ENCODE peak calls at places on chromosomes 4 and X, in seven cellular contexts. One of them, this sample, is unnamed.

GRCh38 chr4:158006973-158007372 is 165.9 kb downstream of the GASK1B start:
- DNase-seq in heart left ventricle: peak
- DNase-seq in HFF-Myc: no peak
- DNase-seq in GM20000: no peak
- DNase-seq in CD14-positive monocyte: no peak
- DNase-seq in T-helper 2 cell: no peak
- DNase-seq in lower leg skin: no peak
- DNase-seq in this sample: no peak

GRCh38 chrX:139126493-139126892 is 404.0 kb upstream of the F9 start:
- DNase-seq in heart left ventricle: no peak
- DNase-seq in CD14-positive monocyte: no peak
- DNase-seq in GM20000: peak
- DNase-seq in lower leg skin: no peak
- DNase-seq in T-helper 2 cell: no peak
- DNase-seq in HFF-Myc: no peak
- DNase-seq in this sample: peak

GRCh38 chr4:77432702-77433101 is 172.9 kb upstream of the CXCL13 start:
- DNase-seq in HFF-Myc: no peak
- DNase-seq in T-helper 2 cell: no peak
- DNase-seq in CD14-positive monocyte: no peak
- DNase-seq in heart left ventricle: no peak
- DNase-seq in lower leg skin: no peak
- DNase-seq in GM20000: no peak
- DNase-seq in this sample: no peak

GRCh38 chr4:48315728-48316630 is 25.4 kb upstream of the SLAIN2 start:
- DNase-seq in GM20000: peak
- DNase-seq in CD14-positive monocyte: no peak
- DNase-seq in T-helper 2 cell: no peak
- DNase-seq in HFF-Myc: no peak
- DNase-seq in lower leg skin: peak
- DNase-seq in heart left ventricle: no peak
- DNase-seq in this sample: peak

GRCh38 chr4:53712326-53712725 is 121.0 kb upstream of the LNX1 start:
- DNase-seq in heart left ventricle: no peak
- DNase-seq in CD14-positive monocyte: no peak
- DNase-seq in HFF-Myc: no peak
- DNase-seq in lower leg skin: no peak
- DNase-seq in T-helper 2 cell: no peak
- DNase-seq in GM20000: no peak
- DNase-seq in this sample: no peak

GRCh38 chr4:5710962-5711478 is at the start of gene EVC:
- DNase-seq in lower leg skin: peak
- DNase-seq in T-helper 2 cell: peak
- DNase-seq in heart left ventricle: peak
- DNase-seq in GM20000: peak
- DNase-seq in CD14-positive monocyte: peak
- DNase-seq in HFF-Myc: peak
- DNase-seq in this sample: no peak

GRCh38 chr4:137226221-137226620 is 306.1 kb downstream of the PCDH18 start:
- DNase-seq in CD14-positive monocyte: no peak
- DNase-seq in lower leg skin: no peak
- DNase-seq in GM20000: no peak
- DNase-seq in heart left ventricle: no peak
- DNase-seq in HFF-Myc: no peak
- DNase-seq in T-helper 2 cell: no peak
- DNase-seq in this sample: no peak

GRCh38 chr4:89949782-89950387 is 55.2 kb downstream of the MMRN1 start:
- DNase-seq in GM20000: peak
- DNase-seq in CD14-positive monocyte: no peak
- DNase-seq in T-helper 2 cell: no peak
- DNase-seq in heart left ventricle: no peak
- DNase-seq in lower leg skin: no peak
- DNase-seq in HFF-Myc: no peak
- DNase-seq in this sample: no peak

GRCh38 chrX:23822397-23822796 is 39.4 kb downstream of the SAT1 start:
- DNase-seq in lower leg skin: no peak
- DNase-seq in T-helper 2 cell: no peak
- DNase-seq in GM20000: no peak
- DNase-seq in CD14-positive monocyte: no peak
- DNase-seq in HFF-Myc: no peak
- DNase-seq in heart left ventricle: no peak
- DNase-seq in this sample: no peak

GRCh38 chr4:2177443-2178093 is 64.4 kb downstream of the HAUS3 start:
- DNase-seq in CD14-positive monocyte: no peak
- DNase-seq in lower leg skin: peak
- DNase-seq in heart left ventricle: no peak
- DNase-seq in T-helper 2 cell: no peak
- DNase-seq in GM20000: no peak
- DNase-seq in HFF-Myc: no peak
- DNase-seq in this sample: no peak

GRCh38 chr4:84418032-84418709 is 80.9 kb downstream of the NKX6-1 start:
- DNase-seq in HFF-Myc: no peak
- DNase-seq in GM20000: no peak
- DNase-seq in heart left ventricle: no peak
- DNase-seq in lower leg skin: no peak
- DNase-seq in T-helper 2 cell: no peak
- DNase-seq in CD14-positive monocyte: no peak
- DNase-seq in this sample: no peak

GRCh38 chr4:119132306-119132705 is 3.3 kb upstream of the MYOZ2 start:
- DNase-seq in lower leg skin: no peak
- DNase-seq in GM20000: no peak
- DNase-seq in heart left ventricle: no peak
- DNase-seq in HFF-Myc: no peak
- DNase-seq in T-helper 2 cell: no peak
- DNase-seq in CD14-positive monocyte: no peak
- DNase-seq in this sample: no peak

GRCh38 chr4:38069271-38069760 is 109.1 kb downstream of the PTTG2 start:
- DNase-seq in T-helper 2 cell: no peak
- DNase-seq in CD14-positive monocyte: no peak
- DNase-seq in heart left ventricle: no peak
- DNase-seq in GM20000: peak
- DNase-seq in HFF-Myc: no peak
- DNase-seq in lower leg skin: peak
- DNase-seq in this sample: no peak

GRCh38 chr4:25060179-25060578 is 29.4 kb upstream of the LGI2 start:
- DNase-seq in GM20000: no peak
- DNase-seq in CD14-positive monocyte: no peak
- DNase-seq in T-helper 2 cell: no peak
- DNase-seq in HFF-Myc: no peak
- DNase-seq in heart left ventricle: no peak
- DNase-seq in lower leg skin: no peak
- DNase-seq in this sample: no peak

GRCh38 chr4:105963461-105964400 is 68.5 kb downstream of the NPNT start:
- DNase-seq in CD14-positive monocyte: no peak
- DNase-seq in T-helper 2 cell: no peak
- DNase-seq in lower leg skin: no peak
- DNase-seq in GM20000: no peak
- DNase-seq in heart left ventricle: no peak
- DNase-seq in HFF-Myc: no peak
- DNase-seq in this sample: no peak

GRCh38 chr4:14783011-14783877 is 219.0 kb upstream of the CPEB2 start:
- DNase-seq in GM20000: peak
- DNase-seq in heart left ventricle: no peak
- DNase-seq in HFF-Myc: no peak
- DNase-seq in CD14-positive monocyte: no peak
- DNase-seq in lower leg skin: no peak
- DNase-seq in T-helper 2 cell: peak
- DNase-seq in this sample: no peak

GRCh38 chrX:102651968-102652744 is 873 bp downstream of the GPRASP1 start:
- DNase-seq in CD14-positive monocyte: no peak
- DNase-seq in heart left ventricle: peak
- DNase-seq in T-helper 2 cell: no peak
- DNase-seq in HFF-Myc: no peak
- DNase-seq in GM20000: peak
- DNase-seq in lower leg skin: no peak
- DNase-seq in this sample: peak

GRCh38 chr4:174016251-174016650 is 267.2 kb downstream of the FBXO8 start:
- DNase-seq in heart left ventricle: no peak
- DNase-seq in T-helper 2 cell: no peak
- DNase-seq in lower leg skin: no peak
- DNase-seq in HFF-Myc: no peak
- DNase-seq in GM20000: no peak
- DNase-seq in CD14-positive monocyte: no peak
- DNase-seq in this sample: no peak

GRCh38 chr4:76984788-76985211 is 35.2 kb downstream of the SEPTIN11 start:
- DNase-seq in T-helper 2 cell: no peak
- DNase-seq in GM20000: no peak
- DNase-seq in lower leg skin: peak
- DNase-seq in HFF-Myc: peak
- DNase-seq in heart left ventricle: peak
- DNase-seq in CD14-positive monocyte: no peak
- DNase-seq in this sample: no peak

GRCh38 chr4:85762204-85762884 is 287.4 kb downstream of the ARHGAP24 start:
- DNase-seq in GM20000: no peak
- DNase-seq in lower leg skin: no peak
- DNase-seq in heart left ventricle: no peak
- DNase-seq in CD14-positive monocyte: no peak
- DNase-seq in T-helper 2 cell: no peak
- DNase-seq in HFF-Myc: no peak
- DNase-seq in this sample: no peak

GRCh38 chr4:99648321-99648720 is 9.3 kb downstream of the C4orf54 start:
- DNase-seq in HFF-Myc: no peak
- DNase-seq in CD14-positive monocyte: no peak
- DNase-seq in heart left ventricle: no peak
- DNase-seq in GM20000: no peak
- DNase-seq in lower leg skin: no peak
- DNase-seq in T-helper 2 cell: no peak
- DNase-seq in this sample: no peak

GRCh38 chr4:42673084-42673429 is 16.2 kb upstream of the ATP8A1 start:
- DNase-seq in GM20000: no peak
- DNase-seq in CD14-positive monocyte: no peak
- DNase-seq in T-helper 2 cell: no peak
- DNase-seq in HFF-Myc: no peak
- DNase-seq in heart left ventricle: peak
- DNase-seq in lower leg skin: no peak
- DNase-seq in this sample: no peak

GRCh38 chrX:40127052-40127451 is 29.3 kb upstream of the BCOR start:
- DNase-seq in CD14-positive monocyte: no peak
- DNase-seq in T-helper 2 cell: no peak
- DNase-seq in lower leg skin: no peak
- DNase-seq in HFF-Myc: no peak
- DNase-seq in heart left ventricle: no peak
- DNase-seq in GM20000: no peak
- DNase-seq in this sample: no peak

GRCh38 chr4:41141910-41142309 is 72.4 kb downstream of the APBB2 start:
- DNase-seq in GM20000: no peak
- DNase-seq in T-helper 2 cell: no peak
- DNase-seq in lower leg skin: no peak
- DNase-seq in HFF-Myc: no peak
- DNase-seq in heart left ventricle: no peak
- DNase-seq in CD14-positive monocyte: no peak
- DNase-seq in this sample: no peak

GRCh38 chrX:119784747-119785446 is 6.5 kb downstream of the RPL39 start:
- DNase-seq in GM20000: no peak
- DNase-seq in lower leg skin: no peak
- DNase-seq in CD14-positive monocyte: no peak
- DNase-seq in T-helper 2 cell: peak
- DNase-seq in HFF-Myc: no peak
- DNase-seq in heart left ventricle: no peak
- DNase-seq in this sample: peak

GRCh38 chr4:27702710-27703431 is 842.2 kb downstream of the STIM2 start:
- DNase-seq in lower leg skin: no peak
- DNase-seq in GM20000: no peak
- DNase-seq in T-helper 2 cell: no peak
- DNase-seq in HFF-Myc: no peak
- DNase-seq in CD14-positive monocyte: no peak
- DNase-seq in heart left ventricle: no peak
- DNase-seq in this sample: no peak

GRCh38 chr4:186166852-186167512 is 24.4 kb upstream of the CYP4V2 start:
- DNase-seq in GM20000: no peak
- DNase-seq in T-helper 2 cell: no peak
- DNase-seq in CD14-positive monocyte: no peak
- DNase-seq in heart left ventricle: no peak
- DNase-seq in HFF-Myc: no peak
- DNase-seq in lower leg skin: no peak
- DNase-seq in this sample: no peak

GRCh38 chr4:85381968-85382367 is 93.0 kb upstream of the ARHGAP24 start:
- DNase-seq in T-helper 2 cell: no peak
- DNase-seq in HFF-Myc: no peak
- DNase-seq in heart left ventricle: no peak
- DNase-seq in GM20000: no peak
- DNase-seq in lower leg skin: no peak
- DNase-seq in CD14-positive monocyte: no peak
- DNase-seq in this sample: no peak

GRCh38 chrX:2463973-2464676 is 36.7 kb downstream of the DHRSX start:
- DNase-seq in heart left ventricle: no peak
- DNase-seq in HFF-Myc: no peak
- DNase-seq in CD14-positive monocyte: no peak
- DNase-seq in lower leg skin: no peak
- DNase-seq in GM20000: no peak
- DNase-seq in T-helper 2 cell: no peak
- DNase-seq in this sample: no peak

GRCh38 chr4:3801931-3802550 is 35.9 kb downstream of the ADRA2C start:
- DNase-seq in CD14-positive monocyte: no peak
- DNase-seq in GM20000: no peak
- DNase-seq in HFF-Myc: no peak
- DNase-seq in heart left ventricle: no peak
- DNase-seq in lower leg skin: no peak
- DNase-seq in T-helper 2 cell: no peak
- DNase-seq in this sample: no peak

GRCh38 chr4:77146426-77147399 is 10.3 kb upstream of the CCNG2 start:
- DNase-seq in CD14-positive monocyte: no peak
- DNase-seq in lower leg skin: no peak
- DNase-seq in GM20000: no peak
- DNase-seq in heart left ventricle: no peak
- DNase-seq in T-helper 2 cell: no peak
- DNase-seq in HFF-Myc: no peak
- DNase-seq in this sample: no peak

GRCh38 chrX:139932077-139932900 is 564 bp downstream of the ATP11C start:
- DNase-seq in lower leg skin: peak
- DNase-seq in T-helper 2 cell: peak
- DNase-seq in HFF-Myc: no peak
- DNase-seq in GM20000: peak
- DNase-seq in CD14-positive monocyte: no peak
- DNase-seq in heart left ventricle: peak
- DNase-seq in this sample: peak

GRCh38 chrX:129721870-129722269 is 16.9 kb upstream of the XPNPEP2 start:
- DNase-seq in T-helper 2 cell: no peak
- DNase-seq in lower leg skin: no peak
- DNase-seq in HFF-Myc: no peak
- DNase-seq in GM20000: no peak
- DNase-seq in CD14-positive monocyte: no peak
- DNase-seq in heart left ventricle: no peak
- DNase-seq in this sample: peak

This sample was measured in immature natural killer cell.